ENCODE peak calls at places on chromosomes 2 and 18, in five cellular contexts. A is activated effector memory CD4-positive, alpha-beta T cell treated with Interleukin-2 at 50 U/mL for 16 hours; L is WERI-Rb-1; U is CD8-positive, alpha-beta T cell; X is B cell. T is an unnamed sample.

GRCh38 chr18:33802955-33803354 is 224.9 kb downstream of the ASXL3 start:
- DNase-seq in L (no peak), U (no peak), X (no peak), A (no peak), T (no peak)

GRCh38 chr2:23556929-23557328 is 171.9 kb downstream of the KLHL29 start:
- DNase-seq in A (no peak), U (no peak), L (no peak), X (no peak), T (no peak)

GRCh38 chr18:79574938-79575525 is 104.6 kb upstream of the CTDP1 start:
- DNase-seq in L (peak), U (no peak), A (no peak), X (no peak), T (no peak)

GRCh38 chr2:47639469-47639868 is 143.5 kb upstream of the MSH6 start:
- DNase-seq in A (no peak), L (no peak), X (no peak), U (no peak), T (no peak)

GRCh38 chr2:101560780-101561315 is 85.9 kb upstream of the RFX8 start:
- DNase-seq in U (no peak), X (no peak), A (no peak), L (no peak), T (no peak)

GRCh38 chr2:154240316-154240715 is 368.6 kb downstream of the GALNT13 start:
- DNase-seq in U (no peak), L (no peak), A (no peak), X (no peak), T (no peak)

GRCh38 chr18:76985156-76985950 is 147.2 kb downstream of the MBP start:
- DNase-seq in L (no peak), A (no peak), U (no peak), X (no peak), T (no peak)

GRCh38 chr18:36808681-36809080 is 20.1 kb downstream of the TPGS2 start:
- DNase-seq in L (no peak), U (no peak), X (no peak), A (no peak), T (no peak)

GRCh38 chr2:148885988-148886387 is 11.0 kb downstream of the KIF5C start:
- DNase-seq in X (no peak), A (no peak), U (no peak), L (no peak), T (no peak)

GRCh38 chr2:68251855-68252406 is 401 bp downstream of the PPP3R1 start:
- DNase-seq in L (no peak), U (peak), X (peak), A (peak), T (no peak)

GRCh38 chr2:207223051-207223450 is 57.3 kb upstream of the KLF7 start:
- DNase-seq in U (no peak), A (no peak), L (peak), X (no peak), T (no peak)

GRCh38 chr2:46326231-46326980 is 29.2 kb downstream of the EPAS1 start:
- DNase-seq in X (no peak), A (no peak), U (no peak), L (no peak), T (no peak)

GRCh38 chr18:33923980-33924379 is 300.7 kb downstream of the NOL4 start:
- DNase-seq in X (no peak), U (no peak), L (no peak), A (no peak), T (no peak)

GRCh38 chr2:214651451-214651850 is 158.0 kb downstream of the BARD1 start:
- DNase-seq in X (no peak), L (no peak), U (no peak), A (no peak), T (no peak)

GRCh38 chr18:55651236-55651635 is 63.2 kb upstream of the TCF4 start:
- DNase-seq in L (no peak), X (no peak), A (no peak), U (no peak), T (no peak)

GRCh38 chr18:33577688-33578370 is at the start of gene ASXL3:
- DNase-seq in L (peak), A (no peak), U (no peak), X (peak), T (no peak)

GRCh38 chr2:8310557-8311455 is 371.1 kb upstream of the ID2 start:
- DNase-seq in X (no peak), A (peak), U (peak), L (no peak), T (no peak)

GRCh38 chr2:176818653-176819052 is 393.9 kb upstream of the HNRNPA3 start:
- DNase-seq in A (no peak), X (no peak), U (no peak), L (no peak), T (no peak)

GRCh38 chr18:47204908-47205522 is 28.9 kb upstream of the IER3IP1 start:
- DNase-seq in L (peak), U (no peak), A (no peak), X (peak), T (no peak)

GRCh38 chr2:2527162-2527561 is 196.1 kb upstream of the MYT1L start:
- DNase-seq in L (no peak), X (no peak), U (no peak), A (no peak), T (peak)

GRCh38 chr2:95345066-95345414 is 47.9 kb downstream of the KCNIP3 start:
- DNase-seq in A (no peak), X (no peak), U (no peak), L (no peak), T (no peak)

GRCh38 chr2:10659898-10660568 is 29.7 kb downstream of the NOL10 start:
- DNase-seq in X (peak), L (peak), A (peak), U (no peak), T (no peak)